ENCODE peak calls at places on chromosomes 16 and 17, in ten cellular contexts. G, R, B, U, J, O, H, X, W and I are unnamed samples.

GRCh38 chr17:74798239-74798707 is 22.1 kb upstream of the NAT9 start:
- DNase-seq in O (peak; percentile 79), U (no peak), X (peak; percentile 31), W (no peak), G (peak; percentile 70), H (no peak), B (no peak), R (no peak), J (no peak), I (no peak)

GRCh38 chr17:64496348-64496785 is 487 bp downstream of the POLG2 start:
- DNase-seq in G (no peak), H (no peak), J (no peak), X (no peak), W (peak; percentile 54), U (no peak), B (no peak), O (peak; percentile 14), R (no peak), I (no peak)

GRCh38 chr17:63552211-63552610 is 1.9 kb downstream of the DCAF7 start:
- DNase-seq in B (no peak), J (no peak), H (peak; percentile 3), U (no peak), R (no peak), X (no peak), G (no peak), O (peak; percentile 19), W (no peak), I (no peak)

GRCh38 chr17:73402466-73402865 is 90.7 kb upstream of the CDC42EP4 start:
- DNase-seq in G (no peak), R (no peak), O (no peak), H (no peak), W (no peak), X (no peak), B (no peak), U (no peak), J (no peak), I (no peak)

GRCh38 chr16:49756971-49757743 is 98.8 kb downstream of the ZNF423 start:
- DNase-seq in R (no peak), O (no peak), U (no peak), H (no peak), B (no peak), G (peak; percentile 82), X (no peak), W (no peak), J (no peak), I (no peak)

GRCh38 chr17:40472733-40473452 is 28.5 kb downstream of the TNS4 start:
- DNase-seq in J (no peak), X (peak; percentile 62), U (no peak), H (no peak), G (no peak), B (no peak), W (no peak), R (no peak), O (no peak), I (no peak)

GRCh38 chr16:9258423-9259051 is 167.1 kb downstream of the HAPSTR1 start:
- DNase-seq in U (no peak), W (no peak), R (peak; percentile 36), J (peak; percentile 10), O (peak; percentile 19), H (no peak), G (peak; percentile 11), B (no peak), X (no peak), I (no peak)

GRCh38 chr17:67401106-67401505 is 24.0 kb downstream of the PITPNC1 start:
- DNase-seq in U (no peak), G (no peak), R (no peak), H (no peak), B (no peak), X (no peak), J (no peak), W (no peak), O (no peak), I (no peak)

GRCh38 chr16:57564571-57565270 is 22.3 kb downstream of the ADGRG5 start:
- DNase-seq in X (no peak), G (peak; percentile 83), O (peak; percentile 69), J (no peak), B (no peak), U (no peak), W (no peak), H (no peak), R (no peak), I (no peak)

GRCh38 chr17:33106525-33107162 is 115.0 kb downstream of the SPACA3 start:
- DNase-seq in G (no peak), U (no peak), J (no peak), H (no peak), O (no peak), B (no peak), W (no peak), X (no peak), R (no peak), I (no peak)

GRCh38 chr17:35496470-35497290 is 40.8 kb downstream of the SLFN12L start:
- DNase-seq in U (no peak), R (no peak), B (no peak), O (no peak), X (no peak), J (no peak), G (no peak), W (no peak), H (no peak), I (no peak)

GRCh38 chr16:65822148-65822547 is 544.3 kb upstream of the CDH5 start:
- DNase-seq in O (no peak), G (no peak), W (no peak), U (no peak), J (no peak), R (no peak), B (no peak), X (no peak), H (no peak), I (no peak)

GRCh38 chr16:66930189-66930588 is 4.0 kb downstream of the CIAO2B start:
- DNase-seq in J (no peak), B (no peak), U (no peak), O (peak; percentile 59), G (peak; percentile 69), R (no peak), X (peak; percentile 18), W (no peak), H (peak; percentile 55), I (no peak)

GRCh38 chr16:2716101-2716885 is 3.7 kb downstream of the PRSS27 start:
- DNase-seq in X (no peak), B (no peak), W (no peak), R (no peak), G (no peak), U (no peak), H (no peak), O (no peak), J (no peak), I (no peak)

GRCh38 chr17:49494937-49495841 is at the start of gene NGFR:
- DNase-seq in X (no peak), B (peak; percentile 52), W (peak; percentile 55), U (peak; percentile 12), R (peak; percentile 42), G (no peak), H (no peak), J (peak; percentile 43), O (peak; percentile 58), I (peak; percentile 31)

GRCh38 chr17:38369124-38369886 is 17.7 kb downstream of the SOCS7 start:
- DNase-seq in W (no peak), R (no peak), H (no peak), B (no peak), X (no peak), G (no peak), U (no peak), J (no peak), O (no peak), I (no peak)

GRCh38 chr17:80262775-80263244 is 2.2 kb downstream of the RNF213 start:
- DNase-seq in O (no peak), B (no peak), R (no peak), U (no peak), X (no peak), G (no peak), J (no peak), H (no peak), W (no peak), I (no peak)